ENCODE peak calls at places on chromosomes 5 and 9, in four cellular contexts. P is K562, H is GM12878, Z is HepG2. W is an unnamed sample.

GRCh38 chr5:74240783-74241750 is 399.5 kb downstream of the ENC1 start:
- DNase-seq in P (no peak), Z (no peak), H (no peak), W (no peak)

GRCh38 chr5:93331864-93332263 is 249.2 kb downstream of the NR2F1-AS1 start:
- DNase-seq in Z (no peak), H (no peak), P (no peak), W (no peak)

GRCh38 chr9:124022201-124023121 is 10.9 kb downstream of the LHX2 start:
- DNase-seq in Z (peak), P (peak), H (no peak), W (peak)

GRCh38 chr9:109319631-109320233 is 1.1 kb downstream of the EPB41L4B start:
- DNase-seq in P (no peak), Z (no peak), H (no peak), W (no peak)

GRCh38 chr9:129230302-129230701 is 52.2 kb upstream of the IER5L start:
- DNase-seq in H (no peak), Z (no peak), P (no peak), W (no peak)

GRCh38 chr9:129620669-129621295 is at the start of gene C9orf50:
- DNase-seq in P (no peak), H (no peak), Z (no peak), W (no peak)

GRCh38 chr5:317086-317811 is 4.3 kb upstream of the AHRR start:
- DNase-seq in P (peak), H (no peak), Z (peak), W (peak)

GRCh38 chr5:103211858-103212500 is 46.6 kb upstream of the MACIR start:
- DNase-seq in Z (no peak), P (no peak), H (no peak), W (no peak)

GRCh38 chr5:33938507-33938796 is 2.3 kb downstream of the RXFP3 start:
- DNase-seq in Z (no peak), P (no peak), H (no peak), W (no peak)

GRCh38 chr9:8718121-8718725 is 918.6 kb upstream of the DMAC1 start:
- DNase-seq in H (no peak), Z (no peak), P (no peak), W (no peak)

GRCh38 chr5:179194941-179195381 is 134.8 kb downstream of the ZNF354C start:
- DNase-seq in Z (no peak), H (no peak), P (no peak), W (peak)

GRCh38 chr5:956941-957729 is 51.5 kb upstream of the NKD2 start:
- DNase-seq in Z (peak), H (no peak), P (no peak), W (peak)

GRCh38 chr5:36777105-36777757 is 99.3 kb upstream of the NIPBL start:
- DNase-seq in H (no peak), P (peak), Z (peak), W (peak)

GRCh38 chr5:106940986-106941385 is 729.8 kb downstream of the EFNA5 start:
- DNase-seq in H (no peak), Z (peak), P (no peak), W (no peak)

GRCh38 chr5:39331993-39332392 is 32.3 kb downstream of the C9 start:
- DNase-seq in H (no peak), P (no peak), Z (no peak), W (no peak)

GRCh38 chr5:61344187-61344944 is 12.3 kb downstream of the ZSWIM6 start:
- DNase-seq in Z (no peak), P (no peak), H (no peak), W (no peak)

GRCh38 chr9:122572456-122572855 is 10.7 kb downstream of the OR1L8 start:
- DNase-seq in Z (no peak), P (no peak), H (no peak), W (no peak)

GRCh38 chr9:131627846-131628820 is 82.8 kb downstream of the PRRT1B start:
- DNase-seq in P (no peak), Z (no peak), H (no peak), W (no peak)

GRCh38 chr5:122366501-122366900 is 54.5 kb downstream of the SNCAIP start:
- DNase-seq in P (no peak), Z (no peak), H (no peak), W (no peak)

GRCh38 chr9:126347093-126347492 is 20.5 kb downstream of the MVB12B start:
- DNase-seq in H (no peak), Z (no peak), P (no peak), W (no peak)

GRCh38 chr9:128548876-128549275 is 3.5 kb upstream of the SPTAN1 start:
- DNase-seq in P (peak), Z (no peak), H (no peak), W (no peak)

GRCh38 chr9:73780916-73781315 is 629.3 kb downstream of the ANXA1 start:
- DNase-seq in Z (no peak), P (no peak), H (no peak), W (no peak)

GRCh38 chr9:83466877-83467276 is 71.3 kb downstream of the FRMD3 start:
- DNase-seq in P (no peak), Z (no peak), H (no peak), W (no peak)

GRCh38 chr5:81422671-81423070 is 28.7 kb upstream of the ACOT12 start:
- DNase-seq in P (no peak), H (no peak), Z (peak), W (no peak)

GRCh38 chr5:34674226-34674625 is 18.1 kb downstream of the RAI14 start:
- DNase-seq in H (no peak), P (no peak), Z (no peak), W (no peak)

GRCh38 chr5:84382363-84383295 is 2.1 kb downstream of the EDIL3 start:
- DNase-seq in Z (no peak), H (no peak), P (no peak), W (peak)

GRCh38 chr9:21434202-21435014 is 5.8 kb upstream of the IFNA1 start:
- DNase-seq in H (no peak), Z (peak), P (no peak), W (peak)

GRCh38 chr9:95820076-95820475 is 55.4 kb upstream of the ERCC6L2 start:
- DNase-seq in Z (no peak), H (no peak), P (no peak), W (no peak)

GRCh38 chr5:4386152-4386551 is 754.0 kb upstream of the ADAMTS16 start:
- DNase-seq in P (no peak), Z (no peak), H (no peak), W (no peak)

GRCh38 chr5:95939465-95939864 is 22.2 kb downstream of the ELL2 start:
- DNase-seq in H (no peak), Z (no peak), P (no peak), W (no peak)

GRCh38 chr9:94560237-94560636 is 5.4 kb downstream of the PCAT7 start:
- DNase-seq in H (no peak), Z (no peak), P (no peak), W (no peak)

GRCh38 chr9:127837346-127837745 is 17.1 kb downstream of the ENG start:
- DNase-seq in H (no peak), P (no peak), Z (no peak), W (no peak)

GRCh38 chr5:150492621-150493020 is 15.3 kb upstream of the NDST1 start:
- DNase-seq in P (no peak), Z (no peak), H (no peak), W (no peak)

DNA sequence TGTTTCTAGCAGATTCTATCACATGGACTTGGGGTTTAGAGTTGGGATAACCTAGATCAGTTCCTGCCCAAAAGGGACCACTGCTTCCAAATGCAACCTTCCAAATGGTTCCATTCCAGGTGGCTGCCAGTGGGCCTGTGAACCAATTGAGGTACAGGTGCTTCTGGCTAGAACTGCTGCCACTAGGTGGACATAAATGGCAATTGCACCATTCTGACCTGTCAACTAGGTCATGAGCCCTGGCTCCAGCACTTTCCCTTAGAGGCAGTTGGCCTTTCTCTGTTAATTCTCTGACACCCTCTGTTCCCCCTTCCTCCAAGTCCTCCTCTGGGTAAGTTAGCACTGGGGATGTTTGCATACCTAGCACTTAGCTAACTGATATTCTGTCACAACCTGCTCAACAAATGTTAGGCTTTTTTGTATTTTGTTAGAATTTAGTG is 16.6 kb upstream of the HEMGN start:
- DNase-seq in P (peak), H (no peak), Z (peak), W (peak)
- TF ChIP-seq CREB1 in P (no peak), H (no peak), Z (no peak), W (no peak)

GRCh38 chr9:92517046-92517445 is 18.7 kb downstream of the ECM2 start:
- DNase-seq in H (no peak), P (no peak), Z (no peak), W (no peak)
- TF ChIP-seq TCF7 in H (no peak), P (no peak), Z (no peak), W (no peak)

GRCh38 chr5:26847041-26847736 is 191.2 kb downstream of the CDH9 start:
- DNase-seq in H (no peak), P (no peak), Z (peak), W (peak)
- TF ChIP-seq ETV6 in H (no peak), P (no peak), Z (no peak), W (no peak)

DNA sequence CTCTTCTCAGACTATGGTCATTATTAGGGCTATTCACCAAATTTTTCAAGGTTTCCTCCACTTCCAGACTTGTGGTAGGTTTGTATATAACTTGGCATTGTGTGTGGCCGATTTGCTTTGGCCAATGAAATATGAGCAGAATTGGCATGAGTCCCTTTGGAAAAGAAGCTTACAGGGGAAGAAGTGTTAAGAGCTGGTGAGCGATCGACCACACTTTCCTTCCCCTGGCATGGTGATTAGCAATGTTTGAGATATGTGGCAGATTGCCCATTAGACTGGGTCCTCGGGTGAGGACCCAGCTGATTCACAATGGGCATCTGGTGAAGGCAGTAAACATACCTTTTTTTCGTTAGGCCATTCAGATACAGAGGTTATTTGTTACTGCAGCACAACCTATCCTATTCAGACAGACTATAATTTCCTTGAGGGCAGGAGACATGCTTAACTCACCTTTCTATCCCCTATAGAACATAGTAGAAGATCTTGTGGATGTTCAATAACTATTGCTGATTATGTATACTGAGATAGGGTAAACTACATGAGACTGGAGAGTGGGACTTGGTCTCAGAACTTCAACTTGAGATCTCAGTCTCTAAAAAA is 62.8 kb upstream of the KLF9 start:
- DNase-seq in Z (no peak), P (no peak), H (no peak), W (no peak)
- TF ChIP-seq CREB1 in Z (no peak), P (no peak), H (no peak), W (no peak)

GRCh38 chr5:140631831-140632365 is 1.1 kb downstream of the CD14 start:
- DNase-seq in Z (no peak), H (no peak), P (no peak), W (no peak)
- TF ChIP-seq TCF7 in Z (no peak), H (no peak), P (no peak), W (no peak)

GRCh38 chr5:91403404-91403803 is 20.3 kb upstream of the ARRDC3 start:
- DNase-seq in Z (no peak), P (no peak), H (no peak), W (no peak)
- TF ChIP-seq ETV6 in Z (no peak), P (no peak), H (no peak), W (no peak)

GRCh38 chr5:31972558-31972957 is 201.6 kb downstream of the GOLPH3 start:
- DNase-seq in P (no peak), H (no peak), Z (no peak), W (no peak)
- TF ChIP-seq CREB1 in P (no peak), H (no peak), Z (no peak), W (no peak)

GRCh38 chr5:97182571-97183099 is 412 bp downstream of the RIOK2 start:
- DNase-seq in H (no peak), Z (peak), P (peak), W (no peak)
- TF ChIP-seq TCF7 in H (no peak), Z (no peak), P (peak), W (no peak)

DNA sequence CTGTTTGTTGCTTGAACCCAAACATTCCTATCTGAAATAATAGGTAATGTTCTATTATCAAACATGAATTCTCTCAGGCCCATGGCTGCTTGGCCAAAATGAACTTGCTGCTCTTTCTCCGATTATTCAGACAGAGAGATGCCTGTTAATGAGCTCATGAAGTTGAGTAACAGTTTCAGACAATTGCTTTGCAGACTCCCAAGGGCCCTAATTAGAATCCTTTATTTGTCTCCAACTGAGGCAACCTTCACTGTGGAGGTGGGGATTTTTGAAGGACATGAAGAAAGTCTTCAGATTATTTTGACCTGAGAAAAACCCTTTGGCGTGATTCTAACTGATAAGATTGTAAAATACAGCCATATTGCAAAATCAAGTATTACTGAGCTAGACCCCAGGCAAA is 466.7 kb downstream of the NFIB start:
- DNase-seq in P (no peak), Z (no peak), H (no peak), W (no peak)
- TF ChIP-seq ETV6 in P (no peak), Z (no peak), H (no peak), W (no peak)

GRCh38 chr5:72109625-72110024 is 2.4 kb downstream of the MAP1B start:
- DNase-seq in H (no peak), Z (no peak), P (peak), W (no peak)

GRCh38 chr5:72108200-72109050 is 1.1 kb downstream of the MAP1B start:
- DNase-seq in Z (peak), P (peak), H (no peak), W (peak)

GRCh38 chr5:72109051-72109411 is 1.8 kb downstream of the MAP1B start:
- DNase-seq in P (no peak), H (no peak), Z (no peak), W (no peak)

GRCh38 chr5:72106922-72107873 is at the start of gene MAP1B:
- DNase-seq in P (peak), H (no peak), Z (peak), W (peak)

GRCh38 chr5:72107874-72108199 is 562 bp downstream of the MAP1B start:
- DNase-seq in P (peak), Z (no peak), H (no peak), W (peak)
- TF ChIP-seq CREB1 in P (no peak), Z (no peak), H (no peak), W (no peak)

W was measured in WTC11.